ENCODE peak calls at places on chromosome 13, in five cellular contexts. N, W, D, X and Z are unnamed samples.
A peak's percentile ranks its signal among the peaks of the same experiment; 100 is the strongest.

GRCh38 chr13:51035469-51035868 is 75.6 kb downstream of the C13orf42 start:
- DNase-seq in N (no peak), W (no peak), D (no peak), X (no peak), Z (no peak)

GRCh38 chr13:102812616-102813287 is 13.8 kb downstream of the BIVM start:
- DNase-seq in N (no peak), W (no peak), D (no peak), X (no peak), Z (no peak)

GRCh38 chr13:92804346-92804745 is 422.3 kb upstream of the GPC6 start:
- DNase-seq in N (no peak), W (no peak), D (no peak), X (no peak), Z (no peak)

GRCh38 chr13:95704510-95704909 is 27.6 kb downstream of the DNAJC3 start:
- DNase-seq in N (no peak), W (peak; percentile 73), D (no peak), X (no peak), Z (no peak)

GRCh38 chr13:66994097-66994496 is 236.0 kb downstream of the PCDH9 start:
- DNase-seq in N (peak; percentile 81), W (peak; percentile 76), D (no peak), X (peak; percentile 45), Z (peak; percentile 15)

GRCh38 chr13:52862358-52863206 is 14.1 kb upstream of the PCDH8 start:
- DNase-seq in N (peak; percentile 15), W (peak; percentile 66), D (no peak), X (no peak), Z (peak; percentile 44)

GRCh38 chr13:48891586-48891985 is 84.1 kb upstream of the FNDC3A start:
- DNase-seq in N (peak; percentile 82), W (no peak), D (no peak), X (no peak), Z (no peak)

GRCh38 chr13:67662997-67663396 is 432.9 kb upstream of the PCDH9 start:
- DNase-seq in N (no peak), W (no peak), D (no peak), X (no peak), Z (no peak)

GRCh38 chr13:30033681-30034447 is 183.4 kb upstream of the UBL3 start:
- DNase-seq in N (no peak), W (no peak), D (peak; percentile 48), X (no peak), Z (no peak)

GRCh38 chr13:30957258-30957943 is 24.9 kb downstream of the TEX26 start:
- DNase-seq in N (no peak), W (no peak), D (no peak), X (no peak), Z (no peak)

GRCh38 chr13:23578411-23579071 is 8.3 kb downstream of the TNFRSF19 start:
- DNase-seq in N (peak; percentile 4), W (peak; percentile 86), D (peak; percentile 66), X (peak; percentile 52), Z (peak; percentile 75)

GRCh38 chr13:30792257-30793000 is 57.1 kb downstream of the ALOX5AP start:
- DNase-seq in N (peak; percentile 96), W (peak; percentile 80), D (peak; percentile 78), X (peak; percentile 49), Z (peak; percentile 50)

GRCh38 chr13:36432106-36432544 is at the start of gene CCNA1:
- DNase-seq in N (no peak), W (peak; percentile 30), D (peak; percentile 23), X (no peak), Z (no peak)

GRCh38 chr13:94195715-94196114 is 283.8 kb downstream of the DCT start:
- DNase-seq in N (no peak), W (no peak), D (no peak), X (no peak), Z (no peak)

GRCh38 chr13:97535619-97536018 is 101.7 kb downstream of the RAP2A start:
- DNase-seq in N (no peak), W (no peak), D (no peak), X (no peak), Z (no peak)

GRCh38 chr13:95123726-95124125 is 177.5 kb downstream of the ABCC4 start:
- DNase-seq in N (no peak), W (no peak), D (no peak), X (no peak), Z (no peak)

GRCh38 chr13:110279684-110280083 is 27.3 kb downstream of the COL4A1 start:
- DNase-seq in N (no peak), W (no peak), D (no peak), X (no peak), Z (no peak)

GRCh38 chr13:114230117-114230516 is 4.6 kb upstream of the CDC16 start:
- DNase-seq in N (no peak), W (no peak), D (no peak), X (no peak), Z (no peak)

GRCh38 chr13:92232880-92233279 is 834.5 kb downstream of the GPC5 start:
- DNase-seq in N (no peak), W (no peak), D (no peak), X (no peak), Z (no peak)

GRCh38 chr13:44206429-44206828 is 167.2 kb upstream of the SERP2 start:
- DNase-seq in N (no peak), W (no peak), D (no peak), X (no peak), Z (no peak)
- H3K27me3 ChIP-seq in N (peaks cover 3% of the 10 kb centered on the region), W (no peaks in the 10 kb centered on the region), D (no peaks in the 10 kb centered on the region), X (no peaks in the 10 kb centered on the region), Z (no peaks in the 10 kb centered on the region)

GRCh38 chr13:32164622-32165268 is 133.2 kb downstream of the FRY start:
- DNase-seq in N (peak; percentile 51), W (peak; percentile 31), D (no peak), X (no peak), Z (no peak)
- TF ChIP-seq CTCF in N (peak; percentile 65), W (peak; percentile 39), D (no peak), X (peak; percentile 11), Z (peak; percentile 39)

DNA sequence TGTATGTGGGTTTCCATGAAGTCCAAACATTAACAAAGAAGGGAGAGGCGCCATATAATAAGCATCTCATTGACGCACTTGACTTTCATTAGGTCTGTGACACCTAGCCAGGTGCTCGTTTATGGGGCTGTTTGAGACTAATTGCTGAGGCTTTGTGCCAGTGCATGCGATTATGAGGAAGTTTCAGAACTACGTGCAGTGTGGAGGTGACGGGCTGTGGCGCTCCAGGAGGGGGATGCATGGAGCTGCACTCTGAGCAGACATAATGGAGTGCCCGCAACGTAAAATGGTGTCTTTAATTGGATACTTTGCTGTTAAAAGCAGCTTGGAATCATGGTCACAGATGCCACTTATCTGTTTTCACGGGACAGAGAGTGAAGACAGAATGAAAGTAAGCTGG is 223.2 kb downstream of the FGF9 start:
- DNase-seq in N (no peak), W (no peak), D (no peak), X (no peak), Z (peak; percentile 78)
- TF ChIP-seq POLR2A in N (no peak), W (no peak), D (no peak), X (no peak), Z (peak; percentile 34)

DNA sequence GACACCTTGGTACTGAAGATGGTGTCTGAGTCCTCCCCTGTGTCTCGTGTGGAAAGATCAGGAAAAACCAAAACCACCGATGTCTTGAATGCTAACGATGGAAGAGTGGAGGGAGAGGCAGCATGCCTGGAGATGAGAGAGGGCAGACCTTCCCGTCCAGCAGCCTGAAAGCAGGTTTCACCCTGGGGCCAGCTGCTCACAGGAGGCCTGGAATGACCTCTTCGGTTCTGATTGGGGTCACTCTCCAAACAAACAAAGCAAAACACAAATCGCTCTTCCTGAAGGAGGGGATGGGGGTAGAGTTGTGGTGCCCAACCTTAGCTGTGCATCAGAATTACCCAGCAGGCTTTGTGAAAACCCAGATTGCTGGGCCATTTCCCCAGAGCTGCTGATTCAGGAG is 142.3 kb upstream of the SOX1 start:
- DNase-seq in N (no peak), W (no peak), D (no peak), X (no peak), Z (no peak)
- H3K27me3 ChIP-seq in N (no peaks in the 10 kb centered on the region), W (no peaks in the 10 kb centered on the region), D (no peaks in the 10 kb centered on the region), X (no peaks in the 10 kb centered on the region), Z (no peaks in the 10 kb centered on the region)

GRCh38 chr13:46010148-46010547 is 42.4 kb downstream of the ZC3H13 start:
- DNase-seq in N (no peak), W (no peak), D (no peak), X (no peak), Z (no peak)
- TF ChIP-seq CTCF in N (no peak), W (no peak), D (no peak), X (no peak), Z (no peak)

DNA sequence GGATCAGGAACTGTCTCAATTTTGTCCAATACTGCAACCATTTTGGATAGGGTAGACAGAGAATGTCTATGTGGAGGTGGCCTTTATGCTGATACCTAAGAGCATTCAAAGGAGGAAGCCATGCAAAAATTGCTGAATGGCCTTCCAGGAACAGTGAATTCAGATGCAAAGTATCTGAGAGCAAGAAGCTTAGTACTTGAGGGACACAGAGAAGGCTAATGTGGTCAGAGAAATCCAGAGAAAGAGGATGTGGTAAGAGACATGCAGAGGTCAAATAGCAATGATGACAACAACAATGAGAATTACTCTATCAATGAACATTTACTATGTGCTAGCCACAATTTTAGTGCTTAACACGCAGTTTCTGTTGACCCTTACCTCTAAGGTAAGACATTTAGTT is 785.6 kb upstream of the KLHL1 start:
- DNase-seq in N (no peak), W (no peak), D (no peak), X (no peak), Z (no peak)
- TF ChIP-seq POLR2A in N (no peak), W (no peak), D (no peak), X (no peak), Z (no peak)

GRCh38 chr13:112972258-112972657 is 3.2 kb downstream of the MCF2L start:
- DNase-seq in N (no peak), W (no peak), D (no peak), X (no peak), Z (peak; percentile 0)
- H3K27me3 ChIP-seq in N (peaks cover 29% of the 10 kb centered on the region), W (no peaks in the 10 kb centered on the region), D (no peaks in the 10 kb centered on the region), X (no peaks in the 10 kb centered on the region), Z (peaks cover 32% of the 10 kb centered on the region)

GRCh38 chr13:73059460-73060250 is 850 bp downstream of the KLF5 start:
- DNase-seq in N (peak; percentile 16), W (peak; percentile 88), D (peak; percentile 18), X (no peak), Z (no peak)
- TF ChIP-seq CTCF in N (peak; percentile 6), W (peak; percentile 40), D (no peak), X (no peak), Z (no peak)

GRCh38 chr13:21147827-21148226 is 28.5 kb downstream of the SKA3 start:
- DNase-seq in N (no peak), W (no peak), D (no peak), X (no peak), Z (no peak)
- TF ChIP-seq POLR2A in N (no peak), W (no peak), D (no peak), X (no peak), Z (peak; percentile 18)

GRCh38 chr13:111326981-111327642 is 6.7 kb downstream of the TEX29 start:
- DNase-seq in N (no peak), W (no peak), D (no peak), X (no peak), Z (no peak)

GRCh38 chr13:111325146-111325890 is 4.9 kb downstream of the TEX29 start:
- DNase-seq in N (no peak), W (no peak), D (no peak), X (no peak), Z (no peak)

GRCh38 chr13:111327701-111328100 is 7.3 kb downstream of the TEX29 start:
- DNase-seq in N (no peak), W (no peak), D (no peak), X (no peak), Z (no peak)

GRCh38 chr13:111325941-111326620 is 5.6 kb downstream of the TEX29 start:
- DNase-seq in N (no peak), W (no peak), D (no peak), X (no peak), Z (no peak)

GRCh38 chr13:111326621-111326965 is 6.2 kb downstream of the TEX29 start:
- DNase-seq in N (no peak), W (no peak), D (no peak), X (no peak), Z (no peak)
- H3K27me3 ChIP-seq in N (no peaks in the 10 kb centered on the region), W (no peaks in the 10 kb centered on the region), D (no peaks in the 10 kb centered on the region), X (no peaks in the 10 kb centered on the region), Z (no peaks in the 10 kb centered on the region)